ENCODE peak calls at places on chromosomes 4 and X, in eight cellular contexts. X, E, I, S, F, U, J and W are unnamed samples.
A peak's percentile ranks its signal among the peaks of the same experiment; 100 is the strongest.

GRCh38 chrX:4674028-4674782 is 960.8 kb upstream of the PRKX start:
- DNase-seq in E (no peak), S (no peak), J (no peak), U (no peak), F (no peak), X (no peak), I (no peak), W (no peak)

GRCh38 chr4:35538807-35539206 is 705.5 kb downstream of the ARAP2 start:
- DNase-seq in U (no peak), S (no peak), I (no peak), F (no peak), J (no peak), X (no peak), E (no peak), W (no peak)

GRCh38 chr4:8598391-8599090 is 6.0 kb downstream of the CPZ start:
- DNase-seq in I (no peak), J (no peak), S (no peak), U (no peak), F (peak; percentile 14), X (no peak), E (no peak), W (no peak)

GRCh38 chr4:14168919-14169318 is 541.4 kb upstream of the BOD1L1 start:
- DNase-seq in X (peak; percentile 85), E (no peak), I (no peak), S (peak; percentile 18), U (peak; percentile 60), F (no peak), J (peak; percentile 79), W (no peak)

GRCh38 chr4:85783483-85783882 is 308.5 kb downstream of the ARHGAP24 start:
- DNase-seq in E (no peak), X (no peak), J (no peak), S (no peak), I (no peak), F (no peak), U (peak; percentile 96), W (no peak)

GRCh38 chrX:140050906-140051305 is 85.6 kb upstream of the CXorf66 start:
- DNase-seq in F (no peak), U (peak; percentile 3), I (no peak), E (no peak), X (peak; percentile 4), J (no peak), S (no peak), W (peak; percentile 8)

GRCh38 chr4:123495530-123495929 is 98.9 kb downstream of the SPRY1 start:
- DNase-seq in F (no peak), I (no peak), E (no peak), S (no peak), U (no peak), J (no peak), X (no peak), W (no peak)

GRCh38 chrX:110437686-110438085 is 79.0 kb downstream of the RTL9 start:
- DNase-seq in X (no peak), E (no peak), F (no peak), U (no peak), J (no peak), S (no peak), I (no peak), W (no peak)

GRCh38 chr4:15665738-15666365 is 10.7 kb upstream of the FBXL5 start:
- DNase-seq in J (peak; percentile 26), S (no peak), U (no peak), F (no peak), E (no peak), X (no peak), I (no peak), W (no peak)

GRCh38 chrX:120020305-120020704 is 57.2 kb downstream of the RHOXF2B start:
- DNase-seq in S (no peak), I (no peak), U (no peak), X (no peak), F (no peak), E (no peak), J (no peak), W (no peak)

GRCh38 chr4:1786544-1787362 is 6.3 kb upstream of the FGFR3 start:
- DNase-seq in I (no peak), E (no peak), X (no peak), J (no peak), S (no peak), F (no peak), U (no peak), W (no peak)

GRCh38 chr4:186740822-186741221 is 17.2 kb upstream of the FAT1 start:
- DNase-seq in X (no peak), I (no peak), E (no peak), J (no peak), U (no peak), F (no peak), S (no peak), W (peak; percentile 28)

GRCh38 chrX:153411255-153411987 is at the start of gene ZFP92:
- DNase-seq in X (no peak), S (peak; percentile 38), F (peak; percentile 18), U (peak; percentile 12), J (peak; percentile 13), I (peak; percentile 9), E (no peak), W (no peak)